ENCODE peak calls at places on chromosomes 11 and 22, in five cellular contexts. One of them, this sample, is unnamed. For H3K4me1, the result is how much of the 10 kb centered on the place peaks cover.

GRCh38 chr11:7165911-7166310 is 77.1 kb downstream of the RBMXL2 start:
- DNase-seq in CD8-positive, alpha-beta memory T cell: no peak
- DNase-seq in prostate gland: no peak
- DNase-seq in MM.1S: no peak
- DNase-seq in uterus: no peak
- DNase-seq in this sample: no peak

GRCh38 chr11:17526931-17527660 is 17.1 kb downstream of the USH1C start:
- DNase-seq in CD8-positive, alpha-beta memory T cell: no peak
- DNase-seq in prostate gland: no peak
- DNase-seq in MM.1S: no peak
- DNase-seq in uterus: no peak
- DNase-seq in this sample: no peak

GRCh38 chr11:71247551-71248250 is 4.7 kb downstream of the SHANK2 start:
- DNase-seq in CD8-positive, alpha-beta memory T cell: no peak
- DNase-seq in prostate gland: peak
- DNase-seq in MM.1S: no peak
- DNase-seq in uterus: no peak
- DNase-seq in this sample: no peak

GRCh38 chr11:117931971-117932370 is 2.8 kb upstream of the TMPRSS13 start:
- DNase-seq in CD8-positive, alpha-beta memory T cell: peak
- DNase-seq in prostate gland: no peak
- DNase-seq in MM.1S: no peak
- DNase-seq in uterus: no peak
- DNase-seq in this sample: no peak

GRCh38 chr11:107961480-107961879 is 33.2 kb downstream of the RAB39A start:
- DNase-seq in CD8-positive, alpha-beta memory T cell: no peak
- DNase-seq in prostate gland: no peak
- DNase-seq in MM.1S: no peak
- DNase-seq in uterus: no peak
- DNase-seq in this sample: no peak

GRCh38 chr11:32145282-32145681 is 54.4 kb downstream of the RCN1 start:
- DNase-seq in CD8-positive, alpha-beta memory T cell: no peak
- DNase-seq in prostate gland: no peak
- DNase-seq in MM.1S: no peak
- DNase-seq in uterus: no peak
- DNase-seq in this sample: no peak

GRCh38 chr11:27214713-27215112 is 148.3 kb downstream of the CCDC34 start:
- DNase-seq in CD8-positive, alpha-beta memory T cell: no peak
- DNase-seq in prostate gland: no peak
- DNase-seq in MM.1S: no peak
- DNase-seq in uterus: no peak
- DNase-seq in this sample: no peak

GRCh38 chr22:38313384-38313955 is 3.8 kb downstream of the CSNK1E start:
- DNase-seq in CD8-positive, alpha-beta memory T cell: no peak
- DNase-seq in prostate gland: no peak
- DNase-seq in MM.1S: peak
- DNase-seq in uterus: peak
- DNase-seq in this sample: no peak

GRCh38 chr11:110774138-110775014 is 62.1 kb upstream of the ARHGAP20 start:
- DNase-seq in CD8-positive, alpha-beta memory T cell: no peak
- DNase-seq in prostate gland: no peak
- DNase-seq in MM.1S: no peak
- DNase-seq in uterus: no peak
- DNase-seq in this sample: no peak

GRCh38 chr11:94049351-94049750 is 28.2 kb downstream of the HEPHL1 start:
- DNase-seq in CD8-positive, alpha-beta memory T cell: no peak
- DNase-seq in prostate gland: no peak
- DNase-seq in MM.1S: no peak
- DNase-seq in uterus: no peak
- DNase-seq in this sample: no peak

GRCh38 chr22:48871176-48871840 is 956.4 kb downstream of the BRD1 start:
- DNase-seq in CD8-positive, alpha-beta memory T cell: no peak
- DNase-seq in prostate gland: no peak
- DNase-seq in MM.1S: no peak
- DNase-seq in uterus: no peak
- DNase-seq in this sample: no peak

GRCh38 chr11:122951231-122951630 is 30.4 kb downstream of the BSX start:
- DNase-seq in CD8-positive, alpha-beta memory T cell: no peak
- DNase-seq in prostate gland: no peak
- DNase-seq in MM.1S: no peak
- DNase-seq in uterus: no peak
- DNase-seq in this sample: no peak

GRCh38 chr11:58524232-58525036 is 16.5 kb upstream of the OR5B21 start:
- DNase-seq in CD8-positive, alpha-beta memory T cell: peak
- DNase-seq in prostate gland: peak
- DNase-seq in MM.1S: peak
- DNase-seq in uterus: peak
- DNase-seq in this sample: peak

GRCh38 chr22:41429232-41429945 is 17.2 kb downstream of the TOB2 start:
- DNase-seq in CD8-positive, alpha-beta memory T cell: no peak
- DNase-seq in prostate gland: no peak
- DNase-seq in MM.1S: no peak
- DNase-seq in uterus: no peak
- DNase-seq in this sample: no peak

GRCh38 chr11:19087658-19088057 is 27.1 kb upstream of the MRGPRX2 start:
- DNase-seq in CD8-positive, alpha-beta memory T cell: no peak
- DNase-seq in prostate gland: no peak
- DNase-seq in MM.1S: no peak
- DNase-seq in uterus: no peak
- DNase-seq in this sample: no peak

GRCh38 chr22:37922177-37922576 is 16.1 kb downstream of the MICALL1 start:
- DNase-seq in CD8-positive, alpha-beta memory T cell: no peak
- DNase-seq in prostate gland: no peak
- DNase-seq in MM.1S: no peak
- DNase-seq in uterus: no peak
- DNase-seq in this sample: no peak

GRCh38 chr11:108527382-108527781 is 29.2 kb upstream of the POGLUT3 start:
- DNase-seq in CD8-positive, alpha-beta memory T cell: no peak
- DNase-seq in prostate gland: no peak
- DNase-seq in MM.1S: no peak
- DNase-seq in uterus: no peak
- DNase-seq in this sample: no peak

GRCh38 chr11:133833101-133833898 is 12.0 kb downstream of the SPATA19 start:
- DNase-seq in CD8-positive, alpha-beta memory T cell: no peak
- DNase-seq in prostate gland: no peak
- DNase-seq in MM.1S: no peak
- DNase-seq in uterus: no peak
- DNase-seq in this sample: peak

GRCh38 chr11:119152043-119152442 is 3.2 kb downstream of the ABCG4 start:
- DNase-seq in CD8-positive, alpha-beta memory T cell: no peak
- DNase-seq in prostate gland: no peak
- DNase-seq in MM.1S: no peak
- DNase-seq in uterus: no peak
- DNase-seq in this sample: no peak

GRCh38 chr22:41840216-41840615 is 7.3 kb downstream of the SREBF2 start:
- DNase-seq in CD8-positive, alpha-beta memory T cell: no peak
- DNase-seq in prostate gland: no peak
- DNase-seq in MM.1S: no peak
- DNase-seq in uterus: no peak
- DNase-seq in this sample: no peak

GRCh38 chr22:37631448-37632173 is 7.9 kb upstream of the SH3BP1 start:
- DNase-seq in CD8-positive, alpha-beta memory T cell: peak
- DNase-seq in prostate gland: no peak
- DNase-seq in MM.1S: no peak
- DNase-seq in uterus: no peak
- DNase-seq in this sample: no peak

GRCh38 chr11:46353706-46354105 is 6.4 kb downstream of the DGKZ start:
- DNase-seq in CD8-positive, alpha-beta memory T cell: no peak
- DNase-seq in prostate gland: no peak
- DNase-seq in MM.1S: no peak
- DNase-seq in uterus: peak
- DNase-seq in this sample: no peak
- H3K4me1 ChIP-seq in CD8-positive, alpha-beta memory T cell: half or more
- H3K4me1 ChIP-seq in prostate gland: under half
- H3K4me1 ChIP-seq in MM.1S: under half
- H3K4me1 ChIP-seq in uterus: under half
- H3K4me1 ChIP-seq in this sample: under half

GRCh38 chr11:132466983-132467382 is 1065.3 kb downstream of the OPCML start:
- DNase-seq in CD8-positive, alpha-beta memory T cell: no peak
- DNase-seq in prostate gland: no peak
- DNase-seq in MM.1S: no peak
- DNase-seq in uterus: no peak
- DNase-seq in this sample: no peak
- H3K4me1 ChIP-seq in CD8-positive, alpha-beta memory T cell: under half
- H3K4me1 ChIP-seq in prostate gland: under half
- H3K4me1 ChIP-seq in MM.1S: under half
- H3K4me1 ChIP-seq in uterus: under half
- H3K4me1 ChIP-seq in this sample: under half

GRCh38 chr22:21939392-21940319 is 13.0 kb downstream of the PPM1F start:
- DNase-seq in CD8-positive, alpha-beta memory T cell: no peak
- DNase-seq in prostate gland: no peak
- DNase-seq in MM.1S: no peak
- DNase-seq in uterus: no peak
- DNase-seq in this sample: peak

GRCh38 chr22:21938906-21939305 is 13.7 kb downstream of the PPM1F start:
- DNase-seq in CD8-positive, alpha-beta memory T cell: no peak
- DNase-seq in prostate gland: no peak
- DNase-seq in MM.1S: no peak
- DNase-seq in uterus: no peak
- DNase-seq in this sample: no peak

GRCh38 chr22:21941921-21942320 is 10.7 kb downstream of the PPM1F start:
- DNase-seq in CD8-positive, alpha-beta memory T cell: no peak
- DNase-seq in prostate gland: no peak
- DNase-seq in MM.1S: no peak
- DNase-seq in uterus: no peak
- DNase-seq in this sample: no peak

GRCh38 chr22:21942407-21942895 is 10.2 kb downstream of the PPM1F start:
- DNase-seq in CD8-positive, alpha-beta memory T cell: no peak
- DNase-seq in prostate gland: no peak
- DNase-seq in MM.1S: no peak
- DNase-seq in uterus: peak
- DNase-seq in this sample: peak

GRCh38 chr22:21940521-21940920 is 12.1 kb downstream of the PPM1F start:
- DNase-seq in CD8-positive, alpha-beta memory T cell: no peak
- DNase-seq in prostate gland: no peak
- DNase-seq in MM.1S: no peak
- DNase-seq in uterus: no peak
- DNase-seq in this sample: no peak
- H3K4me1 ChIP-seq in CD8-positive, alpha-beta memory T cell: under half
- H3K4me1 ChIP-seq in prostate gland: under half
- H3K4me1 ChIP-seq in MM.1S: under half
- H3K4me1 ChIP-seq in uterus: under half
- H3K4me1 ChIP-seq in this sample: under half

GRCh38 chr22:22821340-22821739 is 66.3 kb upstream of the IGLL5 start:
- DNase-seq in CD8-positive, alpha-beta memory T cell: no peak
- DNase-seq in prostate gland: no peak
- DNase-seq in MM.1S: no peak
- DNase-seq in uterus: no peak
- DNase-seq in this sample: no peak

GRCh38 chr22:22818861-22819855 is 68.5 kb upstream of the IGLL5 start:
- DNase-seq in CD8-positive, alpha-beta memory T cell: no peak
- DNase-seq in prostate gland: no peak
- DNase-seq in MM.1S: peak
- DNase-seq in uterus: no peak
- DNase-seq in this sample: no peak

GRCh38 chr22:22822106-22822505 is 65.5 kb upstream of the IGLL5 start:
- DNase-seq in CD8-positive, alpha-beta memory T cell: no peak
- DNase-seq in prostate gland: no peak
- DNase-seq in MM.1S: no peak
- DNase-seq in uterus: no peak
- DNase-seq in this sample: no peak

GRCh38 chr22:22820076-22820475 is 67.5 kb upstream of the IGLL5 start:
- DNase-seq in CD8-positive, alpha-beta memory T cell: no peak
- DNase-seq in prostate gland: no peak
- DNase-seq in MM.1S: peak
- DNase-seq in uterus: no peak
- DNase-seq in this sample: no peak

GRCh38 chr22:22820626-22821025 is 67.0 kb upstream of the IGLL5 start:
- DNase-seq in CD8-positive, alpha-beta memory T cell: peak
- DNase-seq in prostate gland: no peak
- DNase-seq in MM.1S: peak
- DNase-seq in uterus: no peak
- DNase-seq in this sample: no peak
- H3K4me1 ChIP-seq in CD8-positive, alpha-beta memory T cell: half or more
- H3K4me1 ChIP-seq in prostate gland: under half
- H3K4me1 ChIP-seq in MM.1S: half or more
- H3K4me1 ChIP-seq in uterus: under half
- H3K4me1 ChIP-seq in this sample: under half

GRCh38 chr11:96188625-96189006 is 154.4 kb downstream of the MAML2 start:
- DNase-seq in CD8-positive, alpha-beta memory T cell: no peak
- DNase-seq in prostate gland: no peak
- DNase-seq in MM.1S: peak
- DNase-seq in uterus: no peak
- DNase-seq in this sample: no peak

GRCh38 chr11:96194571-96194970 is 148.4 kb downstream of the MAML2 start:
- DNase-seq in CD8-positive, alpha-beta memory T cell: no peak
- DNase-seq in prostate gland: no peak
- DNase-seq in MM.1S: no peak
- DNase-seq in uterus: no peak
- DNase-seq in this sample: no peak

GRCh38 chr11:96189351-96189750 is 153.6 kb downstream of the MAML2 start:
- DNase-seq in CD8-positive, alpha-beta memory T cell: no peak
- DNase-seq in prostate gland: no peak
- DNase-seq in MM.1S: no peak
- DNase-seq in uterus: no peak
- DNase-seq in this sample: no peak

GRCh38 chr11:96187779-96188624 is 155.0 kb downstream of the MAML2 start:
- DNase-seq in CD8-positive, alpha-beta memory T cell: no peak
- DNase-seq in prostate gland: no peak
- DNase-seq in MM.1S: no peak
- DNase-seq in uterus: peak
- DNase-seq in this sample: no peak

GRCh38 chr11:96191752-96192151 is 151.2 kb downstream of the MAML2 start:
- DNase-seq in CD8-positive, alpha-beta memory T cell: no peak
- DNase-seq in prostate gland: no peak
- DNase-seq in MM.1S: no peak
- DNase-seq in uterus: no peak
- DNase-seq in this sample: no peak
- H3K4me1 ChIP-seq in CD8-positive, alpha-beta memory T cell: half or more
- H3K4me1 ChIP-seq in prostate gland: under half
- H3K4me1 ChIP-seq in MM.1S: half or more
- H3K4me1 ChIP-seq in uterus: under half
- H3K4me1 ChIP-seq in this sample: under half

GRCh38 chr11:617248-617911 is 1.6 kb upstream of the IRF7 start:
- DNase-seq in CD8-positive, alpha-beta memory T cell: no peak
- DNase-seq in prostate gland: no peak
- DNase-seq in MM.1S: no peak
- DNase-seq in uterus: peak
- DNase-seq in this sample: no peak

GRCh38 chr11:615453-616319 is at the start of gene IRF7:
- DNase-seq in CD8-positive, alpha-beta memory T cell: peak
- DNase-seq in prostate gland: peak
- DNase-seq in MM.1S: peak
- DNase-seq in uterus: peak
- DNase-seq in this sample: peak

GRCh38 chr11:617912-618682 is 2.3 kb upstream of the IRF7 start:
- DNase-seq in CD8-positive, alpha-beta memory T cell: no peak
- DNase-seq in prostate gland: no peak
- DNase-seq in MM.1S: no peak
- DNase-seq in uterus: peak
- DNase-seq in this sample: no peak

GRCh38 chr11:614583-615452 is 932 bp downstream of the IRF7 start:
- DNase-seq in CD8-positive, alpha-beta memory T cell: no peak
- DNase-seq in prostate gland: peak
- DNase-seq in MM.1S: no peak
- DNase-seq in uterus: peak
- DNase-seq in this sample: no peak

GRCh38 chr11:616320-617220 is 820 bp upstream of the IRF7 start:
- DNase-seq in CD8-positive, alpha-beta memory T cell: no peak
- DNase-seq in prostate gland: no peak
- DNase-seq in MM.1S: no peak
- DNase-seq in uterus: peak
- DNase-seq in this sample: no peak
- H3K4me1 ChIP-seq in CD8-positive, alpha-beta memory T cell: under half
- H3K4me1 ChIP-seq in prostate gland: under half
- H3K4me1 ChIP-seq in MM.1S: under half
- H3K4me1 ChIP-seq in uterus: under half
- H3K4me1 ChIP-seq in this sample: under half

This sample was measured in lung.